ENCODE peak calls at places on chromosomes 6 and 20, in four cellular contexts. W, T, P and U are unnamed samples.

GRCh38 chr6:100479180-100480035 is 14.7 kb upstream of the SIM1 start:
- DNase-seq in W (peak; percentile 45), P (peak; percentile 67), T (peak; percentile 54), U (peak; percentile 55)

GRCh38 chr6:52787917-52788316 is 15.7 kb downstream of the GSTA1 start:
- DNase-seq in P (no peak), W (no peak), T (no peak), U (no peak)

GRCh38 chr6:43636312-43636667 is 650 bp downstream of the MAD2L1BP start:
- DNase-seq in T (no peak), P (peak; percentile 10), W (peak; percentile 26), U (no peak)

GRCh38 chr6:109308018-109308492 is 74.2 kb downstream of the CD164 start:
- DNase-seq in W (no peak), T (no peak), P (no peak), U (no peak)

GRCh38 chr6:157346371-157346770 is 23.1 kb upstream of the TMEM242 start:
- DNase-seq in P (no peak), W (no peak), T (no peak), U (no peak)

GRCh38 chr6:8131265-8131897 is 29.0 kb upstream of the EEF1E1 start:
- DNase-seq in W (peak; percentile 49), P (peak; percentile 90), T (peak; percentile 61), U (peak; percentile 81)

GRCh38 chr6:56017198-56017597 is 141.8 kb upstream of the BMP5 start:
- DNase-seq in W (no peak), T (no peak), P (no peak), U (no peak)

GRCh38 chr6:12605888-12606345 is 110.7 kb upstream of the PHACTR1 start:
- DNase-seq in T (peak; percentile 65), P (peak; percentile 92), W (peak; percentile 86), U (peak; percentile 85)

GRCh38 chr20:34771680-34772081 is 53.8 kb downstream of the NCOA6 start:
- DNase-seq in P (no peak), W (no peak), T (no peak), U (no peak)

GRCh38 chr6:4910060-4910746 is 93.6 kb downstream of the RPP40 start:
- DNase-seq in T (no peak), P (no peak), W (no peak), U (no peak)

GRCh38 chr6:14305131-14305530 is 187.6 kb downstream of the CD83 start:
- DNase-seq in P (no peak), T (no peak), W (no peak), U (no peak)

GRCh38 chr6:47044418-47044817 is 2.3 kb upstream of the ADGRF1 start:
- DNase-seq in T (peak; percentile 65), W (no peak), P (no peak), U (no peak)

GRCh38 chr6:39365281-39366074 is 43.0 kb upstream of the KCNK16 start:
- DNase-seq in T (no peak), W (no peak), P (no peak), U (no peak)

GRCh38 chr6:33118525-33119123 is 42.8 kb downstream of the HLA-DPB1 start:
- DNase-seq in P (peak; percentile 80), T (peak; percentile 46), W (peak; percentile 78), U (peak; percentile 57)

GRCh38 chr6:40810176-40810575 is 223.0 kb upstream of the LRFN2 start:
- DNase-seq in P (no peak), W (no peak), T (no peak), U (no peak)

GRCh38 chr6:16747232-16748027 is 13.8 kb downstream of the ATXN1 start:
- DNase-seq in P (no peak), T (no peak), W (no peak), U (no peak)
- H3K4me2 ChIP-seq in P (no peak overlapping the region), T (no peak overlapping the region), W (no peak overlapping the region), U (no peak overlapping the region)

GRCh38 chr6:168190646-168191443 is 111.8 kb upstream of the FRMD1 start:
- DNase-seq in W (no peak), T (no peak), P (no peak), U (no peak)

GRCh38 chr6:168192901-168193815 is 114.1 kb upstream of the FRMD1 start:
- DNase-seq in T (no peak), W (no peak), P (no peak), U (no peak)

GRCh38 chr6:168189679-168190405 is 110.8 kb upstream of the FRMD1 start:
- DNase-seq in W (no peak), T (no peak), P (no peak), U (no peak)

GRCh38 chr6:168193816-168194701 is 115.0 kb upstream of the FRMD1 start:
- DNase-seq in W (peak; percentile 1), T (peak; percentile 7), P (peak; percentile 52), U (peak; percentile 30)

DNA sequence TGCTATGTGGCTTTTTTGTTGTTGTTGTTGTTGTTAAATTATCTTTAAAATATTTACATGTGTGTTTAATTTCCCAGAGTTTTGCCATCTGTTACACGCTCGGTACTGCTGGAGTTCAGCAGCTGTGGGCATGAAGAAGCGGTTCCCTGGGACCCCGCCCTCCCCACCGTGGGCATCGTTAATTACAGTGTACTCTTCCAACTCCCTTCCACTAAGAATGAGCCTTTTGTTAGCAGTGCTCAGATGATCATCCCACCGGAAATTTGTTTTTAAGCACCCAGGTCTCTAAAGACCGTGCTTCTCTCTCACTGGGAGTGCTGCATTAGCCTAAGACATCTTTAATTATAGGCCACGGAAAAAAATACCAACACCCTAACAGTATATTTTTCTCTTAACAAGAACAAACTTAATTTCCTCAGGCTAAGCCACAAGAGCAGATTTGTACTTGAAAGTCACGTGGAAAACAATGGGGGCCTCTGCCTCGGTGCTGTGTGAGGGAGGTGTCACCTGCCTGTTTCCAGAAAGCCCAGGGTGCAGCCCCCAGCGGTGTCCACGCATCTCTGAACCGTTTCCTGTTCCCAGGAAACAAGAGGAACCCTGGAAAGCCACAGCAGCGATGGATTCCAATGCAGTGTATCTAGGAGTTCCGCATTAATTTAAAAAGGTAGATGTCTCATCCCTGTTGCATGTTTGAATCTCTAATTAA is 113.3 kb upstream of the FRMD1 start:
- DNase-seq in W (no peak), T (no peak), P (no peak), U (peak; percentile 17)
- TF ChIP-seq EZH2phosphoT487 in W (no peak), T (no peak), P (no peak), U (no peak)

GRCh38 chr20:9392892-9393857 is 121.2 kb upstream of the LAMP5 start:
- DNase-seq in P (peak; percentile 91), T (peak; percentile 41), W (peak; percentile 19), U (peak; percentile 82)
- TF ChIP-seq CTCF in P (peak; percentile 81), T (peak; percentile 81), W (peak; percentile 67), U (peak; percentile 87)

GRCh38 chr6:167811040-167811439 is 15.7 kb upstream of the AFDN start:
- DNase-seq in T (no peak), P (no peak), W (no peak), U (no peak)
- H3K4me2 ChIP-seq in T (no peak overlapping the region), P (no peak overlapping the region), W (no peak overlapping the region), U (no peak overlapping the region)

GRCh38 chr20:61660559-61660958 is 405.1 kb downstream of the TAF4 start:
- DNase-seq in T (no peak), P (no peak), W (no peak), U (no peak)
- TF ChIP-seq EZH2phosphoT487 in T (no peak), P (no peak), W (no peak), U (no peak)